ENCODE peak calls at places on chromosome 1, in four cellular contexts. Z is bronchial epithelial cell, J is H54, B is Kasumi-1. I is an unnamed sample.

GRCh38 chr1:25806418-25806817 is 6.4 kb downstream of the SELENON start:
- DNase-seq in Z (no peak), J (no peak), B (no peak), I (peak)

GRCh38 chr1:101237229-101237837 is 514 bp downstream of the S1PR1 start:
- DNase-seq in Z (peak), J (no peak), B (no peak), I (peak)

GRCh38 chr1:86247553-86248279 is 91.1 kb upstream of the COL24A1 start:
- DNase-seq in Z (no peak), J (no peak), B (no peak), I (peak)

GRCh38 chr1:235253219-235253640 is 74.7 kb downstream of the ARID4B start:
- DNase-seq in Z (peak), J (peak), B (peak), I (peak)

GRCh38 chr1:25019351-25020172 is 89.5 kb upstream of the RUNX3 start:
- DNase-seq in Z (no peak), J (no peak), B (no peak), I (no peak)

GRCh38 chr1:31715097-31715872 is 11.5 kb upstream of the COL16A1 start:
- DNase-seq in Z (peak), J (peak), B (peak), I (peak)

GRCh38 chr1:198174297-198174696 is 17.5 kb downstream of the NEK7 start:
- DNase-seq in Z (no peak), J (no peak), B (no peak), I (no peak)

GRCh38 chr1:93616221-93616995 is 65.2 kb downstream of the BCAR3 start:
- DNase-seq in Z (no peak), J (no peak), B (no peak), I (no peak)

GRCh38 chr1:151134991-151135390 is 11.4 kb downstream of the SEMA6C start:
- DNase-seq in Z (no peak), J (no peak), B (no peak), I (no peak)

GRCh38 chr1:19442150-19443096 is 42.9 kb downstream of the CAPZB start:
- DNase-seq in Z (no peak), J (no peak), B (no peak), I (no peak)

GRCh38 chr1:16249838-16250241 is 12.9 kb upstream of the CPLANE2 start:
- DNase-seq in Z (no peak), J (no peak), B (no peak), I (peak)

GRCh38 chr1:22334860-22335550 is 116.6 kb upstream of the ZBTB40 start:
- DNase-seq in Z (no peak), J (no peak), B (no peak), I (no peak)

GRCh38 chr1:218817747-218818146 is 355.9 kb upstream of the LYPLAL1 start:
- DNase-seq in Z (no peak), J (no peak), B (no peak), I (no peak)